ENCODE peak calls at places on chromosomes 13 and 19, in four cellular contexts. Y is psoas muscle, H is A549, L is mucosa of descending colon. P is an unnamed sample.

GRCh38 chr19:4456566-4456842 is 1.1 kb downstream of the UBXN6 start:
- DNase-seq in H (no peak), Y (peak; percentile 55), L (no peak), P (peak; percentile 70)

GRCh38 chr19:51531349-51532315 is at the start of gene SIGLEC6:
- DNase-seq in L (peak; percentile 38), Y (peak; percentile 67), H (no peak), P (peak; percentile 53)

GRCh38 chr19:46660008-46660517 is 919 bp downstream of the DACT3 start:
- DNase-seq in H (peak; percentile 54), Y (no peak), L (peak; percentile 35), P (peak; percentile 86)

GRCh38 chr19:42652021-42652420 is 57.3 kb upstream of the CEACAM8 start:
- DNase-seq in L (no peak), H (no peak), Y (no peak), P (no peak)

GRCh38 chr19:10817291-10818038 is 18.5 kb downstream of the TMED1 start:
- DNase-seq in L (peak; percentile 62), H (no peak), Y (peak; percentile 86), P (peak; percentile 46)

GRCh38 chr19:56312787-56313343 is 1.8 kb downstream of the ZSCAN5A start:
- DNase-seq in H (no peak), L (no peak), Y (no peak), P (no peak)

GRCh38 chr13:41492432-41493267 is 35.3 kb downstream of the RGCC start:
- DNase-seq in L (no peak), Y (no peak), H (no peak), P (no peak)

GRCh38 chr19:57436392-57436791 is 1.3 kb downstream of the ZNF749 start:
- DNase-seq in Y (no peak), L (no peak), H (no peak), P (no peak)

GRCh38 chr19:18647371-18647767 is 10.5 kb downstream of the KLHL26 start:
- DNase-seq in Y (no peak), H (no peak), L (no peak), P (no peak)

GRCh38 chr19:18646535-18647370 is 9.9 kb downstream of the KLHL26 start:
- DNase-seq in Y (no peak), L (no peak), H (no peak), P (no peak)

GRCh38 chr19:18647807-18648206 is 11.0 kb downstream of the KLHL26 start:
- DNase-seq in L (no peak), H (no peak), Y (no peak), P (no peak)

GRCh38 chr19:18645035-18645511 is 8.2 kb downstream of the KLHL26 start:
- DNase-seq in Y (no peak), L (no peak), H (no peak), P (no peak)

GRCh38 chr19:18644144-18645034 is 7.6 kb downstream of the KLHL26 start:
- DNase-seq in L (no peak), Y (no peak), H (no peak), P (no peak)
- H3K4me3 ChIP-seq in L (no peak overlapping the region), Y (no peak overlapping the region), H (no peak overlapping the region), P (no peak overlapping the region)

GRCh38 chr19:45645068-45645630 is 6.0 kb upstream of the EML2 start:
- DNase-seq in H (no peak), L (no peak), Y (peak; percentile 57), P (no peak)
- H3K4me3 ChIP-seq in H (peak overlapping the region; percentile 48), L (no peak overlapping the region), Y (peak overlapping the region; percentile 56), P (no peak overlapping the region)

DNA sequence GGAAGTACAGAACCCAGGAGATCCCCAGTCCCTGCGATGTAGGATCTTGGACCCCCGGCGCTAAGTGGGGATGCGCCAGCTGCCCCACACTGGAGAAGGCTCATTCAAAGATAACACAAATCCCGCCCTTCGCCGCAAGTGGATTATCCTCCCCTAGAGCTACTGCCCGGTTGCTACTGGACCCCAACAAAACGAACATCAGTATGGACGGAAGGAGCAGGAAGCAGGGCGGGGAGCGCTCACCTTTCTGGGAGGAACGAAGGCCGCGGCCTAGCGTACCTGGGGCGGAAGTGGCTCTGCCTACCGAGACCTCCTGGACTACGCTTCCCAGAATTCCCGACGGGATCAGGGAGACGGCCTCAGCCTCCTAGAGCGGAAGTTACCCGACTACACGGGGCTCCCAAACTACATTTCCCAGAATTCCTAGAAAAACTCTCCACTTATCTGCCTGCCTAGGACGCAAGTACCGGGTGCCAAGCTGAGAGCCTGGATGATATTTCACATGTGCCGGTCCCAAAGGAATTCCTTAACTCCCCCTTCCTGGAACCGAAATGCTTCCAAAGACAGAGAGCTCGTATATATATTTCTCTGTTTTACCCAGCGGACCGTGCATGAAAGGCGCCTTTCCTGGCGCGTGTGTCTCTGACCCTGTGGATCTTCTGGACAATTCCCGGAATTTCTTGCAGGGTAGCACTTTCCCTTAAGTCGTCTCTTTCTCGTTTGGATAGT is at the start of gene ZNF112:
- DNase-seq in L (peak; percentile 87), Y (peak; percentile 91), H (peak; percentile 98), P (peak; percentile 96)
- H3K4me3 ChIP-seq in L (peak within 1 kb of the TSS; percentile 18), Y (peak within 1 kb of the TSS; percentile 79), H (peak within 1 kb of the TSS; percentile 54), P (peak within 1 kb of the TSS; percentile 93)

GRCh38 chr19:36139120-36139472 is 770 bp upstream of the CAPNS1 start:
- DNase-seq in H (no peak), L (no peak), Y (no peak), P (no peak)
- H3K4me3 ChIP-seq in H (peak overlapping the region; percentile 75), L (peak overlapping the region; percentile 84), Y (peak overlapping the region; percentile 80), P (peak overlapping the region; percentile 100)

GRCh38 chr13:69040898-69041297 is 1066.7 kb upstream of the ATXN8OS start:
- DNase-seq in Y (no peak), L (no peak), H (no peak), P (no peak)

DNA sequence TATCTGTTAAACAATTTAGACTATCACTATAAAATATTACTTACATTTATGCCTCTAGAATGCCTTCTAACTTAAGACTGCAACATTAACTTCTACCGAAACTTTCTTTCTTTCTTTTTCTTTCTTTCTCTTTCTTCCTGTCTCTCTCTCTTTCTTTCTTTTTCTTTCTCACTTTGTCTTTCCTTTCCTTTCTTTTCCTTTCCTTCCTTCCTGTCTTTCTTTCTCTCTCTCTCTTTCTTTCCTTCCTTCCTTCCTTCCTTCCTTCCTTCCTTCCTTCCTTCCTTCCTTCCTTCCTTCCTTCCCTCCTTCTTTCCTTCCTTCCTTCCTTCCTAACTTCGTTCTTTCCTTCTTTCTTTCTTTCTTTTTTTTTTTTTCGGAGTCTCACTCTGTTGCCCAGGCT is 1071.9 kb upstream of the ATXN8OS start:
- DNase-seq in L (no peak), Y (no peak), H (no peak), P (no peak)
- H3K4me3 ChIP-seq in L (no peak overlapping the region), Y (no peak overlapping the region), H (no peak overlapping the region), P (no peak overlapping the region)

GRCh38 chr19:7904074-7905020 is 670 bp downstream of the MAP2K7 start:
- DNase-seq in L (peak; percentile 79), Y (peak; percentile 83), H (no peak), P (peak; percentile 74)

GRCh38 chr19:7903244-7904073 is at the start of gene MAP2K7:
- DNase-seq in Y (peak; percentile 100), L (peak; percentile 100), H (peak; percentile 98), P (peak; percentile 100)

GRCh38 chr19:7905859-7906258 is 2.2 kb downstream of the MAP2K7 start:
- DNase-seq in Y (no peak), L (no peak), H (no peak), P (no peak)

GRCh38 chr19:7907122-7907521 is 3.4 kb downstream of the MAP2K7 start:
- DNase-seq in Y (no peak), L (no peak), H (no peak), P (no peak)

GRCh38 chr19:7905298-7905697 is 1.6 kb downstream of the MAP2K7 start:
- DNase-seq in Y (no peak), H (no peak), L (no peak), P (no peak)
- H3K4me3 ChIP-seq in Y (peak overlapping the region; percentile 86), H (no peak overlapping the region), L (no peak overlapping the region), P (peak overlapping the region; percentile 91)

GRCh38 chr19:2254052-2254872 is 2.0 kb downstream of the JSRP1 start:
- DNase-seq in H (no peak), Y (no peak), L (no peak), P (peak; percentile 94)
- H3K4me3 ChIP-seq in H (no peak overlapping the region), Y (peak overlapping the region; percentile 72), L (no peak overlapping the region), P (peak overlapping the region; percentile 73)

GRCh38 chr19:33519416-33519815 is 2.2 kb downstream of the PEPD start:
- DNase-seq in L (no peak), H (no peak), Y (no peak), P (no peak)

GRCh38 chr19:33521480-33522370 is at the start of gene PEPD:
- DNase-seq in H (peak; percentile 93), Y (peak; percentile 94), L (peak; percentile 91), P (peak; percentile 99)

GRCh38 chr19:33520844-33521479 is 629 bp downstream of the PEPD start:
- DNase-seq in H (no peak), L (peak; percentile 35), Y (no peak), P (no peak)

GRCh38 chr19:33518541-33518940 is 3.0 kb downstream of the PEPD start:
- DNase-seq in H (no peak), Y (no peak), L (no peak), P (no peak)

DNA sequence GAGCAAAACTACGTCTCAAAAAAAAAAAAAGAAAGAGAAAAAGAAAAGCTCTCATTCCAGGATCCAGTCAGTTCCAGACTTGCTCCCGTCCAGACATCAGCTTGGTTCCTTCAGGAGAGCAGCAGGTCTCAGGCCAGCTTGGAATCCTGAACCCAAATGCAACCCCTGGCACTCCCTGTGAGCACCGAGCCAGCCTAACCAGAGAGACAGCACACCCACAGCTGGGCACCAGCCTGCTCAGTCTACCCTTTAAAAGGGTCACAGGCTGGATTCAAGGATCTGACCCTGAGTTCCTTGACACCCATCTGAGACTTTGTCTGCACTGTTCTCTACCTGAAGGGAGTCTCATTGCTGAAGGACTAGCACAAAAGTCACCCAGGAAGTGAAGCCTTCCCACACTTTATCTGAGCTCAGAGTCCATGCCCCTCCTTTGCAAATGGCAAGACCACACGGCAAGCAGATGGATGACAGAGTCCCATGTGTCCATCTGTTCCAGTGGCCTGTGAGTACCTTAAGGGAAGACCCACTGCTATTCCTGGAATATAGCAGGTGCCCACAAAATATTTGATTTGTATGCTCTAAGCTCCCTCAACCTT is 1.4 kb downstream of the PEPD start:
- DNase-seq in L (no peak), H (no peak), Y (no peak), P (no peak)
- H3K4me3 ChIP-seq in L (no peak overlapping the region), H (no peak overlapping the region), Y (peak overlapping the region; percentile 88), P (peak overlapping the region; percentile 88)

GRCh38 chr19:23273594-23274412 is 23.6 kb upstream of the ZNF724 start:
- DNase-seq in Y (peak; percentile 93), H (peak; percentile 82), L (peak; percentile 96), P (peak; percentile 98)

DNA sequence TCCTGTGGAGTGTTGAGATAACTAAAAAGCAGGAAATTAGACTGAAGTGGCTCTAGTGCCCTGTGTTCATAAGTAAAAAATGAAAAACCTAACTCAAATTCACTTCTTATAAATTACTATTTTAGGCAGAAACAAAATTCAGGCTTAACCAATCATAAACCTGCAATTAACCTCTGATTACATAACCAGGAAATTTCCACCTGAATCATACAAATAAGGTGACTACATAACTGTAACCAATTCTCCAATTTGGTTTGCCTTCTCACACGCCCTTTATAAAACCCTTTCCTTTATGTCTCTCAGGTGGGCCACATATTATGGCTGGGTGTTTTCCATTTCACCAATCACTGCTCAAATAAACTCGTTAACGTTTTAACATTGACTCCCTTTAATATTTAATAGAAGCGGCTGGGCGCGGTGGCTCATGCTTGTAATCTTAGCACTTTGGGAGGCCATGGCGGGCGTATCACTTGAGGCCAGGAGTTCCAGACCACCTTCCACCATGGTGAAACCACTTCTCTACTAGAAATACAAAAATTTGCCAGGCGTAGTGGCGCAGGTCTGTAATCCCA is 22.9 kb upstream of the ZNF724 start:
- DNase-seq in H (no peak), L (no peak), Y (peak; percentile 47), P (no peak)
- H3K4me3 ChIP-seq in H (peak overlapping the region; percentile 62), L (peak overlapping the region; percentile 78), Y (peak overlapping the region; percentile 99), P (peak overlapping the region; percentile 99)

P was measured in endodermal cell.